ENCODE peak calls at places on chromosomes 5 and 9, in four cellular contexts. N is CD4-positive, CD25-positive, alpha-beta regulatory T cell; R is mammary epithelial cell; B is MG63. Q is an unnamed sample. For H3K9me3, the result is how much of the 10 kb centered on the place peaks cover.

GRCh38 chr5:151799407-151799806 is 27.7 kb downstream of the G3BP1 start:
- DNase-seq in N (no peak), R (peak), B (peak), Q (peak)

GRCh38 chr9:103335461-103335860 is 340.3 kb downstream of the CYLC2 start:
- DNase-seq in N (no peak), R (no peak), B (no peak), Q (no peak)

GRCh38 chr9:75181748-75182147 is 93.4 kb downstream of the OSTF1 start:
- DNase-seq in N (no peak), R (peak), B (no peak), Q (peak)

GRCh38 chr9:74742792-74743389 is 144.8 kb downstream of the TRPM6 start:
- DNase-seq in N (no peak), R (peak), B (no peak), Q (peak)

GRCh38 chr5:147187163-147187562 is 47.7 kb upstream of the STK32A start:
- DNase-seq in N (no peak), R (no peak), B (no peak), Q (no peak)

GRCh38 chr9:99090366-99091130 is 14.4 kb upstream of the TGFBR1 start:
- DNase-seq in N (no peak), R (no peak), B (no peak), Q (no peak)

GRCh38 chr9:133976888-133977287 is 15.2 kb downstream of the VAV2 start:
- DNase-seq in N (no peak), R (no peak), B (no peak), Q (no peak)

GRCh38 chr9:17491780-17492179 is 87.1 kb upstream of the SH3GL2 start:
- DNase-seq in N (no peak), R (no peak), B (no peak), Q (peak)

GRCh38 chr9:69173891-69174644 is at the start of gene TJP2:
- DNase-seq in N (peak), R (peak), B (peak), Q (peak)

GRCh38 chr5:119071573-119071874 is 637 bp downstream of the DMXL1 start:
- DNase-seq in N (no peak), R (no peak), B (no peak), Q (peak)

GRCh38 chr5:142326480-142326938 is 1.7 kb upstream of the SPRY4 start:
- DNase-seq in N (no peak), R (no peak), B (no peak), Q (no peak)

GRCh38 chr5:169222934-169223594 is 77.9 kb downstream of the SLIT3 start:
- DNase-seq in N (no peak), R (no peak), B (no peak), Q (no peak)

GRCh38 chr5:150644496-150644895 is 4.0 kb downstream of the SYNPO start:
- DNase-seq in N (no peak), R (no peak), B (no peak), Q (no peak)

DNA sequence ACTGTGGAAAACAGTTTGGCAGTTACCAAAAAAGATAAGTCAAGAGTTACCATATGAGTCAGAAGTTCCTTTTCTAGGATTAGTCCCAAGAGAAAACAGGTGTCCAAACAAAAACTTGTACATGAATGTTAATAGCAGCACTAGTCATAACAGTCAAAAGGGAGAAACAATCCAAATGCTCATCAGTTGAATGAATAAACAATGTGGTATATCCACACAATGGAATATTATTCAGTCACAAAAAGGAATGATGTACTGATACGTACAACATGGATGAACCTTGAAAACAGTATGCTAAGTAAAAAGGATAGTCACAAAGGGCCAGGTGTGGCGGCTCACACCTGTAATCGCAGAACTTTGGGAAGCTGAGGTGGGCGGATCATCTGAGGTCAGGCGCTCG is 7.9 kb downstream of the ZNF510 start:
- DNase-seq in N (no peak), R (no peak), B (no peak), Q (no peak)
- H3K9me3 ChIP-seq in N (half or more), R (under half), B (under half), Q (under half)

GRCh38 chr5:45205403-45205961 is 396.7 kb downstream of the MRPS30 start:
- DNase-seq in N (no peak), R (no peak), B (no peak), Q (no peak)
- H3K9me3 ChIP-seq in N (under half), R (under half), B (under half), Q (under half)

GRCh38 chr5:1077491-1078020 is 34.3 kb downstream of the SLC12A7 start:
- DNase-seq in N (no peak), R (no peak), B (no peak), Q (no peak)

GRCh38 chr5:1076406-1076805 is 35.5 kb downstream of the SLC12A7 start:
- DNase-seq in N (no peak), R (no peak), B (no peak), Q (no peak)

GRCh38 chr5:1078206-1078605 is 33.7 kb downstream of the SLC12A7 start:
- DNase-seq in N (no peak), R (no peak), B (no peak), Q (no peak)

GRCh38 chr5:1075931-1076330 is 35.9 kb downstream of the SLC12A7 start:
- DNase-seq in N (no peak), R (no peak), B (no peak), Q (no peak)

DNA sequence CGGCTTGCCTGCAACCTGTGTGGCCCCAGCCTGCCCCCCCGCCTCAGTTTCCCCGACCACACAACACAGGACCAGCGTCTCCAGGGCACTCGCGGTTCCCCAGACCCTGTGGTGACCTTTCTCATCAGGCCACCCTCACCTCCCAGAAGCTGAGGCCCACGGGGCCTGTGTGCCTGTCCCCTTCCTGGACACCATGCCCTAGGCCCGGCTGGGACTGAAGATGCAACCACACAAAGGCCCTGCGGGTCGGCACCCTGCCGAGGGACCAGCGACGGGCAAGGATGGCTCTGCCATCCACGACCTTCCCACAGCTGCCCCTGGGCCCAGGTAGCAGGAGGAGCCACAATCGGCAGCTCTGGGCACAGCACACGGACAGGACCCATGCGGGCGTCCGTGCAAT is 34.8 kb downstream of the SLC12A7 start:
- DNase-seq in N (no peak), R (no peak), B (no peak), Q (no peak)
- H3K9me3 ChIP-seq in N (under half), R (under half), B (under half), Q (under half)

GRCh38 chr5:158431369-158432029 is 572.6 kb upstream of the CLINT1 start:
- DNase-seq in N (no peak), R (peak), B (no peak), Q (no peak)

GRCh38 chr5:158429564-158429963 is 570.6 kb upstream of the CLINT1 start:
- DNase-seq in N (no peak), R (peak), B (no peak), Q (no peak)

GRCh38 chr5:158434749-158435148 is 575.8 kb upstream of the CLINT1 start:
- DNase-seq in N (no peak), R (no peak), B (no peak), Q (no peak)

GRCh38 chr5:158433634-158434033 is 574.7 kb upstream of the CLINT1 start:
- DNase-seq in N (no peak), R (no peak), B (no peak), Q (no peak)

DNA sequence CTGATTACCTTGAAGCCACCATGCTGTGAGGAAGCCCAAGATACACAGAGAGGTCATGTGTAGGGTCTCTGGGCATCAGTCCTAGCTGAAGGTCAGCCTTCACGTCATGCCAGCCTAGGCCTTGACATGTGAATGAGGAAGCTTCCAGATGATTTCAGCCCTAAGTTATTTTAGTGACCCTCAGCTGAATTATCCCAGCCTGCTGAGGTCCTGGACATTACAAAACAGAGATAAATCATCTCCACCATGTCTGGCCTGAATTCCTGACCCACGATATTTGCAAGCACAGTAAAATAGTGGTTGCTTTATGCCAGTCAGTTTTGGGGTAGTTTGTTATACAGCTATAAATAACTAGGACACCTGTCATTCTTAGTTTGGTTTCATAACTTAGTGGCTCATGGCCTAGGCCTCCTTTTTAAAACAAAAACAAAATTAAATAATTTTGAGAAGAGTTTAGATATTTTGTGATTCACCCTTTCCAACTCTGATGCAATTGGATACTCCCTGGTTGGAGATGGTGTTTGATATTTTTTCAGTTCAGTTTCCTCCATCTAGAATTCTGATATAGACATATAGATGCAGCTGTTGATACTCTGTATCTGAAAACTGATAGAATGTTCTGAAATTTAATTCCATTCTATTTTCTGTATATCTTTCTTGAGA is 571.4 kb upstream of the CLINT1 start:
- DNase-seq in N (no peak), R (no peak), B (no peak), Q (no peak)
- H3K9me3 ChIP-seq in N (under half), R (under half), B (under half), Q (under half)

GRCh38 chr5:180848878-180849277 is 12.2 kb downstream of the ZFP62 start:
- DNase-seq in N (no peak), R (no peak), B (no peak), Q (no peak)

GRCh38 chr5:180848265-180848664 is 12.8 kb downstream of the ZFP62 start:
- DNase-seq in N (no peak), R (no peak), B (no peak), Q (no peak)

GRCh38 chr5:180850434-180851078 is 10.5 kb downstream of the ZFP62 start:
- DNase-seq in N (no peak), R (no peak), B (no peak), Q (no peak)

GRCh38 chr5:180852510-180852909 is 8.6 kb downstream of the ZFP62 start:
- DNase-seq in N (no peak), R (no peak), B (no peak), Q (peak)

DNA sequence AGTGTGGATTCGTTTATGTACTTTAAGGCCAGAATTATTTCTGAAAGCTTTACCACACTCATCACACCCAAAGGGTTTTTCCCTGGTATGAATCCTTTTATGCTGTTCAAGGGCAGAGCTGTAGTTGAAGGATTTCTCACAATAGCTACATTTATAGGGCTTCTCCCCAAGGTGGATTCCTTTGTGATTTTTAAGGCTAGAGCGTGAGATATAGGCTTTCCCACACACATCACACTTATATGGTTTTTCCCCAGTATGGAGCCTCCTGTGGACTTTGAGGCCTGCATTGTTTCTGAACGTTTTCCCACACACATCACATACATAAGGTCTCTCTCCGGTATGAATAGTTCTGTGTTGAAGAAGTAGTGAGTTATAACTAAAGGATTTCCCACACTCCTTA is 11.2 kb downstream of the ZFP62 start:
- DNase-seq in N (no peak), R (no peak), B (no peak), Q (no peak)
- H3K9me3 ChIP-seq in N (under half), R (under half), B (half or more), Q (half or more)

DNA sequence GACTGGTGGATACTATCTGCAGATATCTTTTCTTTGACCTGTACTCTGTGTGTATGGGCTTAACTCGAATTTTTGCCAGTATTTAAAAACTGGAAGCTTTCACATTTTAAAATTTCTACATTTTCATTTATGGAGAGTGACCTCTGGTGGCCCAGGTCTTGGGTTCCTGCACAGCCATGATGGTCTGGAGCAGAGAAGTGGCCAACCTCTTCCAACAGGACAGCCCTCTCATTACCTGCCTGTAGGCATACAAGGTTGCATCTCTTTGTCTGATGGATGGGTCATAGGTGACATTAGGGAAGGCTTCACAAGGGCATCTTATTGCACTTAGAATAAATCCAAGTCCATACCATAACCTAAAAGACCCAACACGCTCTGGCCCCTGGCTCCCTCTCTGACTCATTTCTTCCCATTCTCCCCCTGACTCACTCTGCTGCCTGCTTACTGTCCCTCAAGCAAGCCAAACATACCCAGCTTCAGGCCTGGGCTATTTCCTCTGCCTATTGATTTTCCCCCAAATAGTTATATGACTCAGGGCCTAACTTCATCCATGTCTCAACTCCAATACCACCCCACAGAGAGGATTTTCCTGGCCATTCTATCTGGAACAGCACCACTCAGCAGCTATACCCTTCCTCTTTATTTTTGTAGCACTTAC is 113.3 kb upstream of the SLC1A3 start:
- DNase-seq in N (no peak), R (peak), B (peak), Q (peak)
- H3K9me3 ChIP-seq in N (under half), R (under half), B (under half), Q (under half)

DNA sequence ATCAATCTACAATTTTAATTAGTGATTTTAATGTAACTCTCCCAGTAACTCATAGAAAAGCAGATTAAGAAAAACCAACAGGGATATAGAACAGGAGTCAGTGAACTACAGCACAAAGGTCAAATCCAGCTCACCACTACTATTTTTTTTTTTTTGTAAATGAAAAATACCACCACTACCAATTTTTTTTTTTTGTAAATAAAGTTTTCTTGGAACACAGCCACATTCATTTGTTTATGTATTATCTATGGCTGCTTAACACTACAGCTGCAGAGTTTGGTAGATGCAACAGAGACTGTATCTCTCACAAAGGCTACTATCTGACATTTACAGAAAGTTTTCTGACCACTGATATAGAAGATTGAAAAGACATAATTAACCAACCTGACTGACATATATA is 11.7 kb downstream of the ZNF510 start:
- DNase-seq in N (no peak), R (no peak), B (no peak), Q (no peak)
- H3K9me3 ChIP-seq in N (half or more), R (half or more), B (under half), Q (under half)

GRCh38 chr5:178502401-178503100 is 87.6 kb downstream of the COL23A1 start:
- DNase-seq in N (no peak), R (no peak), B (no peak), Q (no peak)

GRCh38 chr5:178499352-178499751 is 90.8 kb downstream of the COL23A1 start:
- DNase-seq in N (no peak), R (no peak), B (no peak), Q (no peak)

GRCh38 chr5:178507151-178507932 is 82.9 kb downstream of the COL23A1 start:
- DNase-seq in N (no peak), R (no peak), B (no peak), Q (no peak)

GRCh38 chr5:178505639-178506407 is 84.4 kb downstream of the COL23A1 start:
- DNase-seq in N (no peak), R (no peak), B (no peak), Q (no peak)

DNA sequence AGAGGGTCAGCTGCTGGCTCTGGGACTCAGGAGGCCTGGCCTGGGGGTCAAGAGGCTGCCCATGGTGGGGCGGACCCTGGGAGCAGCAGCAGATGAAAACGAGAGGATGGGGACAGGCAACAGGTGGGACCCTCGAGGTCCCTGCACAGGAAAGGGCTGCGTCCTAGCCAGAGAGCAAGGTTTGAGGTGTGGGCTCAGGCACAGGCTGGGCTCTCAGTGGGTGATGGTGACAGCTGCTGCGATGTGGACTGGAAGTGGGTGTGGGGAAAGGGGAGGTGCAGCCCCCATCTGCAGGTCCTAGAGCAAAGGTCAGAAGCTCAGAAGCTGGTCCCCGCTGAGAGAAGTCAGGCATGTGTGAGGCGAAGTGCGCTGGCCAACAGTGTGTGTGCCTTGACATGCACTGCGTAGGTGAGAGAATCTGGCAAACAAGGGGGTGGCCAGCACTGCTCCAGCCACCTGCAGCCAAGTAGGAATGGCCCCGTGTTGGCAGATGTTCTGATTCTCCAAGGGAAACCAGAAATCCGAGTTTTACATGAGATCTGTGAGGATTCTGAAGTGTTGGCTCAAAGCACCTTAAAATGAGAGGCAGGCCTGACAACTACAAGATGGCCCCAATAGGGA is 85.7 kb downstream of the COL23A1 start:
- DNase-seq in N (no peak), R (no peak), B (no peak), Q (no peak)
- H3K9me3 ChIP-seq in N (under half), R (under half), B (under half), Q (under half)

Q was measured in IMR-90.